ENCODE peak calls at places on chromosomes 12 and 14, in seven cellular contexts. One of them, this sample, is unnamed. For H3K9me3, the result is how much of the 10 kb centered on the place peaks cover.

GRCh38 chr12:10033783-10034381 is 3.4 kb downstream of the CLEC9A start:
- DNase-seq in upper lobe of right lung: no peak
- DNase-seq in suprapubic skin: no peak
- DNase-seq in endodermal cell: no peak
- DNase-seq in esophagus squamous epithelium: no peak
- DNase-seq in keratinocyte: no peak
- DNase-seq in H1: no peak
- DNase-seq in this sample: no peak

GRCh38 chr14:93965968-93966474 is 10.3 kb downstream of the ASB2 start:
- DNase-seq in suprapubic skin: no peak
- DNase-seq in upper lobe of right lung: no peak
- DNase-seq in H1: no peak
- DNase-seq in esophagus squamous epithelium: no peak
- DNase-seq in endodermal cell: no peak
- DNase-seq in keratinocyte: no peak
- DNase-seq in this sample: no peak

GRCh38 chr12:57240069-57240921 is 10.7 kb downstream of the STAC3 start:
- DNase-seq in endodermal cell: peak
- DNase-seq in upper lobe of right lung: peak
- DNase-seq in keratinocyte: no peak
- DNase-seq in H1: no peak
- DNase-seq in esophagus squamous epithelium: no peak
- DNase-seq in suprapubic skin: peak
- DNase-seq in this sample: no peak

GRCh38 chr14:22614240-22614799 is 16.2 kb downstream of the ABHD4 start:
- DNase-seq in upper lobe of right lung: no peak
- DNase-seq in suprapubic skin: no peak
- DNase-seq in esophagus squamous epithelium: no peak
- DNase-seq in H1: no peak
- DNase-seq in endodermal cell: peak
- DNase-seq in keratinocyte: peak
- DNase-seq in this sample: peak

GRCh38 chr12:116436561-116437249 is 122.5 kb upstream of the MAP1LC3B2 start:
- DNase-seq in upper lobe of right lung: no peak
- DNase-seq in H1: no peak
- DNase-seq in keratinocyte: no peak
- DNase-seq in esophagus squamous epithelium: no peak
- DNase-seq in endodermal cell: no peak
- DNase-seq in suprapubic skin: no peak
- DNase-seq in this sample: no peak

GRCh38 chr14:77599894-77600293 is 16.5 kb downstream of the SPTLC2 start:
- DNase-seq in upper lobe of right lung: no peak
- DNase-seq in H1: no peak
- DNase-seq in suprapubic skin: no peak
- DNase-seq in esophagus squamous epithelium: no peak
- DNase-seq in keratinocyte: no peak
- DNase-seq in endodermal cell: no peak
- DNase-seq in this sample: no peak

GRCh38 chr14:73740921-73741326 is 26.7 kb upstream of the PNMA1 start:
- DNase-seq in esophagus squamous epithelium: no peak
- DNase-seq in upper lobe of right lung: peak
- DNase-seq in suprapubic skin: peak
- DNase-seq in H1: no peak
- DNase-seq in keratinocyte: no peak
- DNase-seq in endodermal cell: peak
- DNase-seq in this sample: no peak

GRCh38 chr14:98189077-98189476 is 1082.9 kb downstream of the BCL11B start:
- DNase-seq in upper lobe of right lung: no peak
- DNase-seq in keratinocyte: no peak
- DNase-seq in esophagus squamous epithelium: no peak
- DNase-seq in H1: no peak
- DNase-seq in suprapubic skin: no peak
- DNase-seq in endodermal cell: no peak
- DNase-seq in this sample: no peak

GRCh38 chr14:37583358-37584210 is 11.5 kb downstream of the FOXA1 start:
- DNase-seq in esophagus squamous epithelium: no peak
- DNase-seq in H1: no peak
- DNase-seq in upper lobe of right lung: peak
- DNase-seq in endodermal cell: peak
- DNase-seq in keratinocyte: no peak
- DNase-seq in suprapubic skin: no peak
- DNase-seq in this sample: no peak

GRCh38 chr14:65167072-65167645 is 64.8 kb upstream of the MAX start:
- DNase-seq in endodermal cell: no peak
- DNase-seq in keratinocyte: no peak
- DNase-seq in suprapubic skin: no peak
- DNase-seq in esophagus squamous epithelium: no peak
- DNase-seq in H1: no peak
- DNase-seq in upper lobe of right lung: no peak
- DNase-seq in this sample: no peak

GRCh38 chr14:106694638-106695393 is 1168.4 kb downstream of the TMEM121 start:
- DNase-seq in keratinocyte: no peak
- DNase-seq in suprapubic skin: no peak
- DNase-seq in H1: no peak
- DNase-seq in upper lobe of right lung: no peak
- DNase-seq in endodermal cell: no peak
- DNase-seq in esophagus squamous epithelium: no peak
- DNase-seq in this sample: no peak

GRCh38 chr14:106686533-106686932 is 1160.2 kb downstream of the TMEM121 start:
- DNase-seq in suprapubic skin: no peak
- DNase-seq in upper lobe of right lung: no peak
- DNase-seq in keratinocyte: no peak
- DNase-seq in esophagus squamous epithelium: no peak
- DNase-seq in endodermal cell: no peak
- DNase-seq in H1: no peak
- DNase-seq in this sample: no peak

GRCh38 chr14:106691601-106692291 is 1165.4 kb downstream of the TMEM121 start:
- DNase-seq in upper lobe of right lung: peak
- DNase-seq in keratinocyte: no peak
- DNase-seq in suprapubic skin: peak
- DNase-seq in H1: no peak
- DNase-seq in endodermal cell: peak
- DNase-seq in esophagus squamous epithelium: no peak
- DNase-seq in this sample: no peak

GRCh38 chr14:106690333-106690891 is 1164.0 kb downstream of the TMEM121 start:
- DNase-seq in upper lobe of right lung: no peak
- DNase-seq in keratinocyte: no peak
- DNase-seq in endodermal cell: no peak
- DNase-seq in suprapubic skin: no peak
- DNase-seq in esophagus squamous epithelium: no peak
- DNase-seq in H1: no peak
- DNase-seq in this sample: no peak
- H3K9me3 ChIP-seq in upper lobe of right lung: under half
- H3K9me3 ChIP-seq in keratinocyte: under half
- H3K9me3 ChIP-seq in endodermal cell: half or more
- H3K9me3 ChIP-seq in suprapubic skin: under half
- H3K9me3 ChIP-seq in esophagus squamous epithelium: under half
- H3K9me3 ChIP-seq in H1: half or more
- H3K9me3 ChIP-seq in this sample: under half

GRCh38 chr14:58865520-58866281 is 227.9 kb downstream of the DACT1 start:
- DNase-seq in upper lobe of right lung: no peak
- DNase-seq in H1: no peak
- DNase-seq in esophagus squamous epithelium: no peak
- DNase-seq in keratinocyte: no peak
- DNase-seq in endodermal cell: no peak
- DNase-seq in suprapubic skin: no peak
- DNase-seq in this sample: no peak
- H3K27ac ChIP-seq in upper lobe of right lung: no peak
- H3K27ac ChIP-seq in H1: no peak
- H3K27ac ChIP-seq in esophagus squamous epithelium: no peak
- H3K27ac ChIP-seq in keratinocyte: no peak
- H3K27ac ChIP-seq in endodermal cell: no peak
- H3K27ac ChIP-seq in suprapubic skin: no peak
- H3K27ac ChIP-seq in this sample: no peak

GRCh38 chr12:132196038-132196872 is 52.0 kb downstream of the NOC4L start:
- DNase-seq in endodermal cell: no peak
- DNase-seq in upper lobe of right lung: no peak
- DNase-seq in esophagus squamous epithelium: no peak
- DNase-seq in suprapubic skin: no peak
- DNase-seq in keratinocyte: no peak
- DNase-seq in H1: no peak
- DNase-seq in this sample: no peak

GRCh38 chr12:132194556-132194955 is 50.3 kb downstream of the NOC4L start:
- DNase-seq in esophagus squamous epithelium: no peak
- DNase-seq in suprapubic skin: no peak
- DNase-seq in endodermal cell: no peak
- DNase-seq in upper lobe of right lung: no peak
- DNase-seq in keratinocyte: no peak
- DNase-seq in H1: no peak
- DNase-seq in this sample: no peak

GRCh38 chr12:132199101-132199500 is 54.8 kb downstream of the NOC4L start:
- DNase-seq in esophagus squamous epithelium: no peak
- DNase-seq in suprapubic skin: no peak
- DNase-seq in keratinocyte: no peak
- DNase-seq in endodermal cell: no peak
- DNase-seq in H1: no peak
- DNase-seq in upper lobe of right lung: no peak
- DNase-seq in this sample: no peak

GRCh38 chr12:132197581-132198281 is 53.5 kb downstream of the NOC4L start:
- DNase-seq in upper lobe of right lung: no peak
- DNase-seq in suprapubic skin: no peak
- DNase-seq in keratinocyte: no peak
- DNase-seq in esophagus squamous epithelium: no peak
- DNase-seq in endodermal cell: no peak
- DNase-seq in H1: no peak
- DNase-seq in this sample: no peak

GRCh38 chr12:132196873-132197390 is 52.7 kb downstream of the NOC4L start:
- DNase-seq in suprapubic skin: no peak
- DNase-seq in H1: no peak
- DNase-seq in keratinocyte: no peak
- DNase-seq in endodermal cell: no peak
- DNase-seq in upper lobe of right lung: no peak
- DNase-seq in esophagus squamous epithelium: no peak
- DNase-seq in this sample: no peak
- H3K9me3 ChIP-seq in suprapubic skin: under half
- H3K9me3 ChIP-seq in H1: under half
- H3K9me3 ChIP-seq in keratinocyte: under half
- H3K9me3 ChIP-seq in endodermal cell: under half
- H3K9me3 ChIP-seq in upper lobe of right lung: under half
- H3K9me3 ChIP-seq in esophagus squamous epithelium: under half
- H3K9me3 ChIP-seq in this sample: under half

GRCh38 chr12:70783455-70783854 is 137.1 kb downstream of the PTPRR start:
- DNase-seq in keratinocyte: no peak
- DNase-seq in suprapubic skin: no peak
- DNase-seq in esophagus squamous epithelium: no peak
- DNase-seq in upper lobe of right lung: no peak
- DNase-seq in endodermal cell: no peak
- DNase-seq in H1: no peak
- DNase-seq in this sample: no peak
- H3K27ac ChIP-seq in keratinocyte: no peak
- H3K27ac ChIP-seq in suprapubic skin: no peak
- H3K27ac ChIP-seq in esophagus squamous epithelium: no peak
- H3K27ac ChIP-seq in upper lobe of right lung: no peak
- H3K27ac ChIP-seq in endodermal cell: no peak
- H3K27ac ChIP-seq in H1: no peak
- H3K27ac ChIP-seq in this sample: no peak

GRCh38 chr14:40623641-40624040 is 983.0 kb upstream of the LRFN5 start:
- DNase-seq in upper lobe of right lung: no peak
- DNase-seq in suprapubic skin: no peak
- DNase-seq in esophagus squamous epithelium: no peak
- DNase-seq in keratinocyte: no peak
- DNase-seq in H1: no peak
- DNase-seq in endodermal cell: no peak
- DNase-seq in this sample: no peak
- H3K9me3 ChIP-seq in upper lobe of right lung: under half
- H3K9me3 ChIP-seq in suprapubic skin: under half
- H3K9me3 ChIP-seq in esophagus squamous epithelium: under half
- H3K9me3 ChIP-seq in keratinocyte: under half
- H3K9me3 ChIP-seq in H1: under half
- H3K9me3 ChIP-seq in endodermal cell: under half
- H3K9me3 ChIP-seq in this sample: under half

GRCh38 chr14:39376671-39377403 is 55.4 kb downstream of the FBXO33 start:
- DNase-seq in endodermal cell: no peak
- DNase-seq in esophagus squamous epithelium: no peak
- DNase-seq in keratinocyte: no peak
- DNase-seq in upper lobe of right lung: no peak
- DNase-seq in H1: no peak
- DNase-seq in suprapubic skin: no peak
- DNase-seq in this sample: no peak
- H3K27ac ChIP-seq in endodermal cell: peak
- H3K27ac ChIP-seq in esophagus squamous epithelium: peak
- H3K27ac ChIP-seq in keratinocyte: no peak
- H3K27ac ChIP-seq in upper lobe of right lung: no peak
- H3K27ac ChIP-seq in H1: no peak
- H3K27ac ChIP-seq in suprapubic skin: peak
- H3K27ac ChIP-seq in this sample: peak

DNA sequence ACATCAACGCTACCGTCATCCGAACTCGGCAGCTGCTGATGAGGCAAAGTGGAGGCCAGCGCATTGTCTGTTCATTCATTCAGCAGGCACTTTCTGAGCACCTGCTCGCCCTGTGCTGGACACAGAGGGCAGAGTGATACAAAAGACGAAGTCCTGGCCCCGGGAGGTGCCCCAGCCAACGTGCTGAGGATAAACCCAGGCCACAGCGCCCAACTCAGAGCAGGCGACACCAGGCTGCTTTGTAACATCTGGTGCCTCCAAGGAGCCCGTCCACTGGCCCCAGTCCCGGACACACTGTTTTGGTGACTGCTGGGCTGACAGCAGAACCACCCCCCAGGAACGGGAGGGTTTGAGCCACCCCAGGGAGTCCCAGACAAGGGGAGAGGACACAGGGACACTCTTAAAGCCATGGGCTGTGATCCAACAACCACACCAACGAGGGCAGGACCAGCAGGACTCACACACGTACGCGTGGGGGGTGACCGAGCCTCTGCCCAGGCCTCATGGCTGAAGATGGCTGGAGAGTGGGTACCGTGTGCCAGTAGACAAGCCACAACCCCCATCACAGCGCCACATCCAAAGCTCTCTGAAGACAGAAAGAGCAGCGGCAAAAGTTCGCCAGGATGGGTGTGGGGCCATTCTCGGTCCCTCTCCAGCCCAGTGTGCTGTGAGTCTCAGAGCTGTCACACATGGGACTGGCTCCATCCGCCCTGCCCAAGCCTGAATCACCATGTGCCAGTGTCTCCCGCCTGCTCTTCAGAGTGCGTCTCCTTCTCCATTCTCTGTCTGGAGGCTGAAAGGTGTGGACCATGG is 5.9 kb downstream of the TMEM179 start:
- DNase-seq in esophagus squamous epithelium: no peak
- DNase-seq in upper lobe of right lung: peak
- DNase-seq in suprapubic skin: no peak
- DNase-seq in keratinocyte: no peak
- DNase-seq in H1: no peak
- DNase-seq in endodermal cell: no peak
- DNase-seq in this sample: no peak
- H3K9me3 ChIP-seq in esophagus squamous epithelium: under half
- H3K9me3 ChIP-seq in upper lobe of right lung: under half
- H3K9me3 ChIP-seq in suprapubic skin: under half
- H3K9me3 ChIP-seq in keratinocyte: under half
- H3K9me3 ChIP-seq in H1: under half
- H3K9me3 ChIP-seq in endodermal cell: under half
- H3K9me3 ChIP-seq in this sample: under half

GRCh38 chr12:124703852-124704251 is 136.4 kb upstream of the NCOR2 start:
- DNase-seq in H1: no peak
- DNase-seq in suprapubic skin: no peak
- DNase-seq in keratinocyte: no peak
- DNase-seq in upper lobe of right lung: peak
- DNase-seq in esophagus squamous epithelium: no peak
- DNase-seq in endodermal cell: no peak
- DNase-seq in this sample: no peak
- H3K27ac ChIP-seq in H1: no peak
- H3K27ac ChIP-seq in suprapubic skin: no peak
- H3K27ac ChIP-seq in keratinocyte: no peak
- H3K27ac ChIP-seq in upper lobe of right lung: peak
- H3K27ac ChIP-seq in esophagus squamous epithelium: no peak
- H3K27ac ChIP-seq in endodermal cell: no peak
- H3K27ac ChIP-seq in this sample: no peak

GRCh38 chr14:106269029-106269428 is 742.6 kb downstream of the TMEM121 start:
- DNase-seq in esophagus squamous epithelium: no peak
- DNase-seq in upper lobe of right lung: no peak
- DNase-seq in endodermal cell: no peak
- DNase-seq in keratinocyte: no peak
- DNase-seq in suprapubic skin: no peak
- DNase-seq in H1: no peak
- DNase-seq in this sample: no peak
- H3K9me3 ChIP-seq in esophagus squamous epithelium: under half
- H3K9me3 ChIP-seq in upper lobe of right lung: under half
- H3K9me3 ChIP-seq in endodermal cell: half or more
- H3K9me3 ChIP-seq in keratinocyte: under half
- H3K9me3 ChIP-seq in suprapubic skin: under half
- H3K9me3 ChIP-seq in H1: half or more
- H3K9me3 ChIP-seq in this sample: under half